ENCODE peak calls at places on chromosomes 16 and 17, in nine cellular contexts. S, C, U, L, H, Q, R, N and K are unnamed samples. For H3K9me3, the result is how much of the 10 kb centered on the place peaks cover.

GRCh38 chr17:11935734-11936406 is 61.4 kb downstream of the ZNF18 start:
- DNase-seq in U (no peak), S (no peak), C (peak), L (peak), Q (no peak), H (peak), R (peak), N (peak), K (peak)

GRCh38 chr16:12406840-12407690 is 396.6 kb downstream of the CPPED1 start:
- DNase-seq in H (peak), N (no peak), Q (no peak), R (no peak), L (no peak), U (no peak), S (no peak), C (no peak), K (no peak)

GRCh38 chr17:44932096-44932495 is 15.5 kb downstream of the KIF18B start:
- DNase-seq in N (no peak), R (no peak), L (no peak), U (peak), H (no peak), C (no peak), S (no peak), Q (peak), K (peak)

GRCh38 chr17:2854662-2855061 is 58.4 kb downstream of the RAP1GAP2 start:
- DNase-seq in H (no peak), U (no peak), C (peak), N (peak), Q (no peak), R (no peak), L (no peak), S (no peak), K (peak)

GRCh38 chr16:84729716-84730320 is 30.0 kb downstream of the USP10 start:
- DNase-seq in N (no peak), S (no peak), U (no peak), L (no peak), C (no peak), R (no peak), H (peak), Q (no peak), K (no peak)

GRCh38 chr16:59527206-59527997 is 793.3 kb upstream of the GOT2 start:
- DNase-seq in C (peak), Q (no peak), L (no peak), H (peak), S (no peak), N (no peak), U (no peak), R (no peak), K (no peak)

GRCh38 chr17:50703162-50703561 is 4.6 kb downstream of the ANKRD40 start:
- DNase-seq in C (no peak), S (no peak), R (no peak), L (no peak), N (no peak), U (no peak), Q (no peak), H (no peak), K (no peak)

GRCh38 chr17:41547378-41547841 is 19.3 kb upstream of the KRT19 start:
- DNase-seq in R (peak), L (no peak), S (no peak), Q (no peak), N (no peak), C (no peak), H (no peak), U (no peak), K (peak)

GRCh38 chr16:9183682-9184353 is 92.4 kb downstream of the HAPSTR1 start:
- DNase-seq in H (no peak), U (no peak), C (no peak), L (peak), S (no peak), N (no peak), R (no peak), Q (no peak), K (peak)

GRCh38 chr17:11986939-11987329 is 10.3 kb downstream of the ZNF18 start:
- DNase-seq in Q (no peak), U (no peak), C (peak), S (no peak), L (no peak), H (peak), N (no peak), R (peak), K (no peak)

GRCh38 chr17:8837438-8838075 is 29.9 kb downstream of the PIK3R6 start:
- DNase-seq in R (no peak), U (no peak), N (no peak), L (no peak), C (peak), Q (no peak), H (no peak), S (peak), K (peak)

GRCh38 chr17:79811036-79811887 is 14.4 kb upstream of the CBX8 start:
- DNase-seq in N (no peak), R (peak), C (peak), S (no peak), Q (no peak), U (no peak), H (no peak), L (peak), K (peak)

GRCh38 chr16:54750249-54750648 is 180.4 kb upstream of the IRX5 start:
- DNase-seq in Q (no peak), U (no peak), N (no peak), C (peak), S (no peak), R (no peak), L (no peak), H (no peak), K (no peak)

GRCh38 chr16:65809627-65810026 is 556.9 kb upstream of the CDH5 start:
- DNase-seq in Q (no peak), R (no peak), H (no peak), L (no peak), S (no peak), U (no peak), N (no peak), C (no peak), K (no peak)

GRCh38 chr17:55883112-55883511 is 132.3 kb downstream of the PCTP start:
- DNase-seq in Q (no peak), H (no peak), N (no peak), L (peak), U (no peak), R (no peak), S (no peak), C (no peak), K (peak)

GRCh38 chr17:52606098-52606497 is 447.6 kb upstream of the CA10 start:
- DNase-seq in U (no peak), L (no peak), C (peak), Q (no peak), S (no peak), R (no peak), N (no peak), H (no peak), K (no peak)

GRCh38 chr17:30337393-30337999 is 3.6 kb upstream of the TMIGD1 start:
- DNase-seq in H (no peak), N (no peak), R (no peak), U (no peak), S (no peak), L (no peak), Q (no peak), C (no peak), K (no peak)

GRCh38 chr17:63703029-63703428 is 3.1 kb upstream of the LIMD2 start:
- DNase-seq in R (no peak), L (no peak), U (no peak), Q (no peak), H (no peak), S (peak), N (no peak), C (no peak), K (no peak)

GRCh38 chr17:21214777-21215541 is 998 bp upstream of the TMEM11 start:
- DNase-seq in H (peak), U (no peak), C (peak), L (peak), R (peak), S (no peak), N (no peak), Q (peak), K (peak)

GRCh38 chr17:42361781-42362186 is 26.5 kb downstream of the STAT3 start:
- DNase-seq in R (no peak), L (no peak), C (no peak), S (peak), H (peak), U (no peak), N (no peak), Q (no peak), K (peak)

GRCh38 chr16:88792078-88792550 is 7.1 kb upstream of the PIEZO1 start:
- DNase-seq in H (peak), S (no peak), L (no peak), Q (peak), U (no peak), C (no peak), N (peak), R (no peak), K (no peak)

GRCh38 chr16:57935904-57936303 is 35.0 kb downstream of the CNGB1 start:
- DNase-seq in C (no peak), L (no peak), Q (no peak), N (no peak), S (no peak), H (no peak), R (no peak), U (no peak), K (no peak)

GRCh38 chr16:50901062-50901461 is 159.2 kb downstream of the CYLD start:
- DNase-seq in N (no peak), Q (no peak), U (no peak), C (no peak), S (no peak), R (no peak), H (no peak), L (no peak), K (no peak)

GRCh38 chr16:89345663-89346150 is 128.2 kb downstream of the ZNF778 start:
- DNase-seq in S (no peak), C (no peak), H (no peak), N (no peak), U (no peak), R (peak), L (no peak), Q (no peak), K (no peak)

GRCh38 chr17:7838291-7839075 is 4.5 kb downstream of the KDM6B start:
- DNase-seq in L (peak), C (no peak), H (peak), S (no peak), Q (peak), N (peak), R (peak), U (peak), K (peak)

GRCh38 chr16:23509763-23510153 is 536 bp downstream of the GGA2 start:
- DNase-seq in R (peak), H (peak), L (no peak), U (peak), C (no peak), S (no peak), N (peak), Q (no peak), K (peak)

GRCh38 chr16:1903220-1903574 is 15.0 kb downstream of the HS3ST6 start:
- DNase-seq in R (no peak), L (no peak), H (no peak), U (no peak), Q (no peak), N (no peak), S (no peak), C (no peak), K (no peak)

GRCh38 chr17:13777003-13777402 is 175.3 kb upstream of the HS3ST3A1 start:
- DNase-seq in C (no peak), U (no peak), N (no peak), S (no peak), R (peak), Q (no peak), L (no peak), H (no peak), K (no peak)

GRCh38 chr16:29809031-29809747 is 2.8 kb upstream of the PRRT2 start:
- DNase-seq in C (no peak), Q (peak), N (no peak), U (peak), L (no peak), S (no peak), R (no peak), H (no peak), K (no peak)

GRCh38 chr17:39114744-39115534 is 36.5 kb downstream of the PLXDC1 start:
- DNase-seq in U (no peak), Q (no peak), N (no peak), R (peak), C (no peak), L (no peak), S (no peak), H (peak), K (no peak)

GRCh38 chr16:86324320-86324719 is 186.0 kb upstream of the FOXF1 start:
- DNase-seq in U (peak), C (no peak), H (no peak), N (no peak), Q (peak), S (no peak), R (no peak), L (no peak), K (no peak)

GRCh38 chr16:14672403-14672971 is 21.6 kb downstream of the PLA2G10 start:
- DNase-seq in R (no peak), N (no peak), L (no peak), Q (no peak), U (no peak), S (no peak), H (no peak), C (no peak), K (no peak)

GRCh38 chr17:45091778-45092425 is 30.8 kb downstream of the NMT1 start:
- DNase-seq in U (no peak), L (no peak), R (no peak), Q (peak), H (no peak), S (no peak), C (no peak), N (no peak), K (no peak)

GRCh38 chr16:52545544-52546262 is 1.2 kb downstream of the TOX3 start:
- DNase-seq in H (no peak), R (peak), U (no peak), N (no peak), L (no peak), Q (no peak), C (no peak), S (no peak), K (peak)

DNA sequence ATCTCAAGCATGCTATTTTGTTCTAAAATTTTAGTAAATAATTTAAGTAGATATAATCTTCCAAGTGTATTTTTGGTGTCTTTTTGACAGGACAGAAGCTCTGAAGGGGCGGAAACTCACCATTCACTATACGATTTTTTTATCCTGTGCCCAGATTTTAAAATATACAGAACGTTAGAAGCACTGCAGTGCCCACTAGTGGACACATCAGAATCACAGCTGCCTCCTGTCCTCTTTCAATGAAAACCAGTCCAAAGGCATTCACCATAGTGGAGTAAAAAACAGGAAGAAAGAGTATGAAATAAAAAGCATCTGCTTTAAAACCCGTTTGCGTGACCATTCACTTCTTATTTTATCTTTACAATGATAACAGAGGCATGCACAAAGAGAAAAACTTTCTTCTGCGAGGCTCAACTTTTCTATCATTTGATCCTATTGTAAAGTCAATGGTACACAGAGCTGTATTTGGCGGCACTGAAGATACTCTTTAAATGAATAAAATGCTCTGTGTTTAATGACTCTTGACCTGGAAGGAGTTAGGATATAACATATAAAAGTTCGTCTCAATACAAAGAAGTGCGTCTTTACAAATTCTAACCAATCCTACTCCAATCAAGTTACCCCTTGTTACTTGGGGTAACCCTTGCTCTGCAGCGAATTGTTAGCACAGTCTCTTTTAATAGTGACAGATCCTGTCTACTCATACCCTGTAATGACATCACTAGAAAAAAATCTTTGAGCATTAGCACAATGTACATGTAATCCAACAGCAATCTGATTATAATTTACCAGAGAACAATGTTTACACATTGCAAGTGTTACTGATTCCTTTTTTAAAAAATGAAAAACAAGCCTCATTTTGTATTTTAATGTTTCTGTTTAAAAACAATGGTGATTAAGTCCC is 339.8 kb upstream of the PSMD7 start:
- DNase-seq in R (peak), C (peak), U (peak), Q (no peak), L (peak), S (no peak), H (peak), N (peak), K (peak)
- H3K9me3 ChIP-seq in R (under half), C (under half), U (under half), Q (under half), L (under half), S (under half), H (under half), N (under half), K (under half)

GRCh38 chr16:35506898-35507194 is 2047.4 kb downstream of the TP53TG3F start:
- DNase-seq in R (no peak), U (no peak), C (no peak), S (no peak), L (no peak), N (no peak), Q (no peak), H (no peak), K (no peak)

GRCh38 chr16:35510701-35511100 is 2051.3 kb downstream of the TP53TG3F start:
- DNase-seq in C (no peak), H (no peak), R (no peak), L (no peak), U (no peak), S (no peak), Q (no peak), N (no peak), K (no peak)

GRCh38 chr16:35506018-35506897 is 2046.8 kb downstream of the TP53TG3F start:
- DNase-seq in N (no peak), Q (no peak), C (no peak), H (no peak), U (no peak), R (no peak), S (no peak), L (no peak), K (no peak)
- H3K9me3 ChIP-seq in N (under half), Q (under half), C (under half), H (under half), U (under half), R (under half), S (under half), L (half or more), K (half or more)

DNA sequence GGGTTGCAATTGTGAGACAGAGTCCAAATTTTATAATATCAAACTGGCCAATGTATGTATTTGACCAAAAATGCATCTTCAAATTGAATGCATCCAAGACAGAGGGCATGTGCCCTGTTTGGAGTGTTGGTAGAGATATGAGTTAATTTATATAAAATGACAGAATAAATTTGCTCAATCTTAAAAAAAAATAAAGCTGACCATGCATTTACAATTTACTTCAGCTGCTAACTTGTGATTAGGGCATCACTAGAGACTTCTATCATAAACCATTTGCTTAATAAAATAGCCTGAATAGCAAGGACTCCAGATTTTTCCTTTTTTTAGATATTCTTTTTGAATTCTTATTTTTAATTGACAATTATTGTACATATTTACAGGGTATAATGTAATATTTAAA is 1345.8 kb downstream of the CDH11 start:
- DNase-seq in U (no peak), R (no peak), C (no peak), N (no peak), Q (no peak), S (no peak), H (no peak), L (no peak), K (no peak)
- H3K9me3 ChIP-seq in U (under half), R (under half), C (under half), N (under half), Q (under half), S (under half), H (under half), L (under half), K (under half)

DNA sequence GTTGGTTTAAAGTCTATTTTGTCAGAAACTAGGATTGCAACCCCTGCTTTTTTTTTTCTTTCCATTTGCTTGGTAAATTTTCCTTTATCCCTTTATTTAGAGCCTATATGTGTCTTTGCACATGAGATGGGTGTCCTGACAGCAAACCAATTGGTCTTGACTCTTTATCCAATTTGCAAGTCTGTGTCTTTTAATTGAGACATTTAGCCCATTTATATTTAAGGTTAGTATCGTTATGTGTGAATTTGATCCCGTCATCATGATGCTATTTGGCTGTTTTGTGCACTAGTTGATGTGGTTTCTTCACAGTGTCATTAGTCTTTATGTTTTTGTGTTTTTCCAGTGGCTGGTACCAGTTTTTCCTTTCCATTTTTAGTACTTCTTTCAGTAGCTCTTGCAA is 127.7 kb upstream of the ZNF267 start:
- DNase-seq in U (no peak), R (no peak), C (no peak), Q (no peak), S (no peak), L (no peak), N (no peak), H (no peak), K (no peak)
- H3K9me3 ChIP-seq in U (under half), R (half or more), C (under half), Q (half or more), S (half or more), L (under half), N (under half), H (half or more), K (half or more)

GRCh38 chr17:66938656-66939055 is 25.9 kb upstream of the CACNG4 start:
- DNase-seq in H (no peak), U (no peak), Q (peak), N (no peak), S (no peak), R (no peak), C (no peak), L (no peak), K (peak)
- H3K9me3 ChIP-seq in H (under half), U (under half), Q (under half), N (under half), S (under half), R (under half), C (under half), L (under half), K (under half)

DNA sequence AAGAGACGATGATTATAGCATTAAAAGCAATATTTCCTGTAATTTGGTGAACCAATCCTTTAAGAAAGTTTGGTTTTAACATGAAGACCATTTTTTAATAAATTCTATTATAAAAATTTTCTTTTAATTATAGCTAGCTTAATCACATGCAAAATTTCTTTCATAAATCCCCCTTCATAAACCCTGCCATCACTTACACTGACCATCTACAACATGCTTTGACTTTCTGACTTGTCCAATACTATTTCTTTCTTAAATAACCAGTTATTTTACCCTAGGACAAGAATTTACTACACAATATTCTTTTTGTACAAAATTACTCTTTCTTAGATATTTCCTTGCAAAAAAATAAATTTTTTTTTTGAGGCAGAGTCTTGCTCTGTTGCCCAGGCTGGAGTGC is 1334.8 kb downstream of the CDH11 start:
- DNase-seq in L (no peak), N (no peak), Q (no peak), S (no peak), C (no peak), H (no peak), U (no peak), R (no peak), K (no peak)
- H3K9me3 ChIP-seq in L (under half), N (under half), Q (under half), S (under half), C (under half), H (under half), U (under half), R (under half), K (half or more)

GRCh38 chr17:71360301-71360700 is 760.5 kb upstream of the SOX9 start:
- DNase-seq in Q (no peak), L (no peak), U (no peak), C (peak), N (no peak), S (no peak), R (no peak), H (no peak), K (no peak)
- H3K9me3 ChIP-seq in Q (under half), L (under half), U (under half), C (under half), N (under half), S (under half), R (under half), H (under half), K (under half)